ENCODE peak calls at places on chromosomes 3 and 15, in five cellular contexts. H is NCI-H510A treated with DMSO at 0.1 percent for 48 hours, I is Caki2, B is AG09319, F is A673. V is an unnamed sample.
A peak's percentile ranks its signal among the peaks of the same experiment; 100 is the strongest.

GRCh38 chr3:48739955-48740823 is 23.2 kb upstream of the IP6K2 start:
- DNase-seq in H (peak; percentile 4), I (peak; percentile 52), B (peak; percentile 31), F (peak; percentile 63), V (peak; percentile 13)

GRCh38 chr3:198113219-198114053 is 153.4 kb downstream of the LMLN start:
- DNase-seq in H (no peak), I (no peak), B (no peak), F (no peak), V (no peak)

GRCh38 chr3:176663819-176664218 is 533.5 kb downstream of the TBL1XR1 start:
- DNase-seq in H (peak; percentile 66), I (peak; percentile 38), B (peak; percentile 43), F (peak; percentile 79), V (no peak)

GRCh38 chr3:190097617-190098016 is 23.1 kb downstream of the P3H2 start:
- DNase-seq in H (no peak), I (no peak), B (no peak), F (no peak), V (no peak)

GRCh38 chr3:128423525-128424147 is 43.1 kb downstream of the DNAJB8 start:
- DNase-seq in H (no peak), I (no peak), B (no peak), F (no peak), V (no peak)

GRCh38 chr15:75650908-75651809 is 3.4 kb downstream of the SNX33 start:
- DNase-seq in H (no peak), I (peak; percentile 37), B (no peak), F (no peak), V (no peak)

GRCh38 chr15:70834999-70835398 is 19.0 kb downstream of the LARP6 start:
- DNase-seq in H (no peak), I (no peak), B (no peak), F (peak; percentile 30), V (no peak)

GRCh38 chr3:184449161-184449515 is 69.3 kb downstream of the CHRD start:
- DNase-seq in H (no peak), I (no peak), B (no peak), F (no peak), V (no peak)

GRCh38 chr3:136346486-136346885 is 96.3 kb downstream of the PCCB start:
- DNase-seq in H (no peak), I (no peak), B (no peak), F (no peak), V (no peak)

GRCh38 chr15:44593042-44593736 is 56.2 kb downstream of the EIF3J start:
- DNase-seq in H (no peak), I (no peak), B (no peak), F (peak; percentile 59), V (no peak)

GRCh38 chr3:49591615-49592014 is 37.3 kb downstream of the BSN start:
- DNase-seq in H (no peak), I (no peak), B (no peak), F (no peak), V (no peak)

GRCh38 chr15:90037961-90038633 is 37.0 kb downstream of the ZNF710 start:
- DNase-seq in H (no peak), I (peak; percentile 30), B (no peak), F (no peak), V (no peak)

GRCh38 chr3:159538507-159538906 is 450.1 kb upstream of the IL12A start:
- DNase-seq in H (no peak), I (no peak), B (no peak), F (no peak), V (no peak)

GRCh38 chr15:98649621-98649995 is 1.3 kb downstream of the IGF1R start:
- DNase-seq in H (no peak), I (peak; percentile 33), B (no peak), F (peak; percentile 62), V (no peak)

GRCh38 chr3:42745776-42746454 is 27.1 kb downstream of the CCDC13 start:
- DNase-seq in H (no peak), I (no peak), B (no peak), F (no peak), V (no peak)

GRCh38 chr15:45647828-45648227 is 13.0 kb downstream of the SQOR start:
- DNase-seq in H (no peak), I (no peak), B (no peak), F (no peak), V (no peak)

GRCh38 chr3:137998121-137998520 is 11.8 kb upstream of the CLDN18 start:
- DNase-seq in H (no peak), I (no peak), B (no peak), F (no peak), V (no peak)

GRCh38 chr15:78450285-78450858 is 12.4 kb downstream of the IREB2 start:
- DNase-seq in H (no peak), I (no peak), B (no peak), F (no peak), V (no peak)

GRCh38 chr3:72523409-72524172 is 324.7 kb downstream of the SHQ1 start:
- DNase-seq in H (peak; percentile 13), I (no peak), B (no peak), F (no peak), V (no peak)

GRCh38 chr15:39580630-39581500 is at the start of gene THBS1:
- DNase-seq in H (no peak), I (peak; percentile 89), B (peak; percentile 97), F (peak; percentile 47), V (peak; percentile 74)

V was measured in keratinocyte.